ENCODE peak calls at places on chromosomes 1 and 21, in four cellular contexts. One of them, this sample, is unnamed.

GRCh38 chr21:43639470-43640178 is 19.7 kb downstream of the HSF2BP start:
- DNase-seq in K562: no peak
- DNase-seq in HCT116: no peak
- DNase-seq in GM12878: no peak
- DNase-seq in this sample: no peak

GRCh38 chr1:173392895-173393654 is 84.1 kb upstream of the PRDX6 start:
- DNase-seq in HCT116: peak; percentile 28
- DNase-seq in GM12878: no peak
- DNase-seq in K562: no peak
- DNase-seq in this sample: no peak

GRCh38 chr1:36530261-36530660 is 47.5 kb upstream of the CSF3R start:
- DNase-seq in HCT116: no peak
- DNase-seq in GM12878: no peak
- DNase-seq in K562: no peak
- DNase-seq in this sample: no peak

GRCh38 chr21:42218836-42219605 is at the start of gene ABCG1:
- DNase-seq in GM12878: no peak
- DNase-seq in K562: peak; percentile 43
- DNase-seq in HCT116: no peak
- DNase-seq in this sample: peak; percentile 84

GRCh38 chr1:1434131-1434811 is 1.2 kb upstream of the VWA1 start:
- DNase-seq in HCT116: no peak
- DNase-seq in K562: no peak
- DNase-seq in GM12878: no peak
- DNase-seq in this sample: no peak

GRCh38 chr1:84301759-84302380 is 362 bp downstream of the SAMD13 start:
- DNase-seq in K562: no peak
- DNase-seq in HCT116: no peak
- DNase-seq in GM12878: no peak
- DNase-seq in this sample: no peak

GRCh38 chr1:21295059-21295401 is 4.8 kb upstream of the ECE1 start:
- DNase-seq in GM12878: no peak
- DNase-seq in HCT116: peak; percentile 42
- DNase-seq in K562: no peak
- DNase-seq in this sample: no peak

GRCh38 chr1:222546091-222546490 is 1.8 kb downstream of the HHIPL2 start:
- DNase-seq in K562: no peak
- DNase-seq in HCT116: no peak
- DNase-seq in GM12878: no peak
- DNase-seq in this sample: no peak

GRCh38 chr1:30191154-30191702 is 532.2 kb downstream of the MATN1 start:
- DNase-seq in GM12878: no peak
- DNase-seq in HCT116: peak; percentile 37
- DNase-seq in K562: peak; percentile 92
- DNase-seq in this sample: no peak

GRCh38 chr1:201741763-201742342 is 87.1 kb upstream of the IPO9 start:
- DNase-seq in HCT116: no peak
- DNase-seq in K562: no peak
- DNase-seq in GM12878: no peak
- DNase-seq in this sample: no peak

GRCh38 chr1:18923721-18924610 is 21.6 kb upstream of the ALDH4A1 start:
- DNase-seq in GM12878: no peak
- DNase-seq in K562: no peak
- DNase-seq in HCT116: no peak
- DNase-seq in this sample: no peak

GRCh38 chr1:101388904-101389546 is 152.2 kb downstream of the S1PR1 start:
- DNase-seq in GM12878: peak; percentile 90
- DNase-seq in K562: no peak
- DNase-seq in HCT116: no peak
- DNase-seq in this sample: no peak

GRCh38 chr1:208101661-208102431 is 142.3 kb downstream of the PLXNA2 start:
- DNase-seq in HCT116: no peak
- DNase-seq in K562: no peak
- DNase-seq in GM12878: no peak
- DNase-seq in this sample: no peak

GRCh38 chr1:210978316-210978993 is 155.5 kb downstream of the KCNH1 start:
- DNase-seq in K562: no peak
- DNase-seq in HCT116: no peak
- DNase-seq in GM12878: no peak
- DNase-seq in this sample: no peak

GRCh38 chr1:172537827-172538391 is 5.0 kb downstream of the SUCO start:
- DNase-seq in HCT116: no peak
- DNase-seq in K562: no peak
- DNase-seq in GM12878: no peak
- DNase-seq in this sample: no peak

GRCh38 chr1:156773607-156774006 is 6.3 kb downstream of the PRCC start:
- DNase-seq in GM12878: no peak
- DNase-seq in HCT116: no peak
- DNase-seq in K562: no peak
- DNase-seq in this sample: no peak
- TF ChIP-seq EGR1 in GM12878: no peak
- TF ChIP-seq EGR1 in HCT116: no peak
- TF ChIP-seq EGR1 in K562: no peak
- TF ChIP-seq EGR1 in this sample: no peak

GRCh38 chr1:226714148-226714547 is 24.9 kb downstream of the ITPKB start:
- DNase-seq in HCT116: no peak
- DNase-seq in K562: no peak
- DNase-seq in GM12878: no peak
- DNase-seq in this sample: no peak

GRCh38 chr1:226709942-226710341 is 29.1 kb downstream of the ITPKB start:
- DNase-seq in GM12878: no peak
- DNase-seq in HCT116: no peak
- DNase-seq in K562: no peak
- DNase-seq in this sample: no peak

GRCh38 chr1:226712779-226713420 is 26.2 kb downstream of the ITPKB start:
- DNase-seq in HCT116: no peak
- DNase-seq in K562: no peak
- DNase-seq in GM12878: no peak
- DNase-seq in this sample: no peak

GRCh38 chr1:226710501-226710900 is 28.6 kb downstream of the ITPKB start:
- DNase-seq in HCT116: no peak
- DNase-seq in K562: no peak
- DNase-seq in GM12878: no peak
- DNase-seq in this sample: no peak

GRCh38 chr1:226711976-226712778 is 26.9 kb downstream of the ITPKB start:
- DNase-seq in K562: no peak
- DNase-seq in HCT116: no peak
- DNase-seq in GM12878: no peak
- DNase-seq in this sample: no peak
- TF ChIP-seq MAX in K562: no peak
- TF ChIP-seq MAX in HCT116: no peak
- TF ChIP-seq MAX in GM12878: no peak
- TF ChIP-seq MAX in this sample: no peak

GRCh38 chr1:160127865-160128523 is 12.4 kb downstream of the ATP1A2 start:
- DNase-seq in HCT116: no peak
- DNase-seq in GM12878: no peak
- DNase-seq in K562: no peak
- DNase-seq in this sample: no peak
- TF ChIP-seq EGR1 in HCT116: no peak
- TF ChIP-seq EGR1 in GM12878: no peak
- TF ChIP-seq EGR1 in K562: no peak
- TF ChIP-seq EGR1 in this sample: no peak

GRCh38 chr1:245797592-245798366 is 643.0 kb downstream of the KIF26B start:
- DNase-seq in HCT116: peak; percentile 34
- DNase-seq in GM12878: no peak
- DNase-seq in K562: peak; percentile 72
- DNase-seq in this sample: peak; percentile 82
- TF ChIP-seq MAX in HCT116: no peak
- TF ChIP-seq MAX in GM12878: no peak
- TF ChIP-seq MAX in K562: no peak
- TF ChIP-seq MAX in this sample: no peak

DNA sequence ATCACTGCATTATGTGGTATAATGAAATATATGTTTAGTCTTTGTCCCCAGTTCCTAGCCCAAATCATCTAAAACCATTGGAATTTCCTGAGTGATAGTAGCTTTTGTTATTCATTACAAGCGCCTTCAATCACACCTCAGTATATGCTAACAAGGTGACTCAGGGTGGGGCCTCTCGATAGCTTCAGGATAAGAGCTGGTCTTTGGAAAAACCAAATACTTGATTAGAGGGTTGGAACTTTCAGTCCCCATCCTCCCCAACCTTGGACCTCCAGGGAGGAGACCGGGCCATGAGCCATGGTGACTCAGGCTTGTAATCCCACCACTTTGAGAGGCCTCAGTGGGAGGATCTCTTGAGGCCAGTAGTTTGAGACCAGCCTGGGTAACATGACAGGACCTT is 5.1 kb upstream of the BRDT start:
- DNase-seq in HCT116: no peak
- DNase-seq in GM12878: no peak
- DNase-seq in K562: no peak
- DNase-seq in this sample: no peak
- TF ChIP-seq EGR1 in HCT116: no peak
- TF ChIP-seq EGR1 in GM12878: no peak
- TF ChIP-seq EGR1 in K562: no peak
- TF ChIP-seq EGR1 in this sample: no peak

GRCh38 chr1:235831148-235831547 is 35.6 kb downstream of the LYST start:
- DNase-seq in GM12878: peak; percentile 35
- DNase-seq in K562: no peak
- DNase-seq in HCT116: no peak
- DNase-seq in this sample: no peak
- TF ChIP-seq MAX in GM12878: no peak
- TF ChIP-seq MAX in K562: no peak
- TF ChIP-seq MAX in HCT116: no peak
- TF ChIP-seq MAX in this sample: no peak